ENCODE peak calls at places on chromosomes 7 and 10, in eight cellular contexts. L is NCI-H1417 treated with DMSO at 0.1 percent for 48 hours, N is epithelial cell of esophagus, Z is psoas muscle, R is T-helper 2 cell, A is NCI-H1105, P is AG04449, V is pons. D is an unnamed sample.
A peak's percentile ranks its signal among the peaks of the same experiment; 100 is the strongest.

GRCh38 chr7:40879941-40880558 is 745.2 kb downstream of the SUGCT start:
- DNase-seq in L (no peak), N (no peak), Z (no peak), R (no peak), A (no peak), P (no peak), V (no peak), D (no peak)

GRCh38 chr7:30667172-30667571 is 15.1 kb downstream of the CRHR2 start:
- DNase-seq in L (no peak), N (no peak), Z (no peak), R (no peak), A (no peak), P (no peak), V (no peak), D (no peak)

GRCh38 chr7:31122649-31123058 is 70.5 kb downstream of the ADCYAP1R1 start:
- DNase-seq in L (peak; percentile 17), N (peak; percentile 81), Z (peak; percentile 66), R (peak; percentile 33), A (peak; percentile 67), P (peak; percentile 60), V (peak; percentile 81), D (peak; percentile 48)

GRCh38 chr7:156827587-156828203 is 65.3 kb downstream of the LMBR1 start:
- DNase-seq in L (no peak), N (peak; percentile 27), Z (no peak), R (peak; percentile 42), A (no peak), P (peak; percentile 7), V (peak; percentile 7), D (no peak)

GRCh38 chr7:22582860-22583640 is 83.1 kb upstream of the STEAP1B start:
- DNase-seq in L (no peak), N (peak; percentile 88), Z (no peak), R (no peak), A (no peak), P (peak; percentile 84), V (no peak), D (no peak)

GRCh38 chr10:124655191-124656112 is 88.7 kb downstream of the FAM53B start:
- DNase-seq in L (no peak), N (no peak), Z (no peak), R (no peak), A (no peak), P (no peak), V (no peak), D (no peak)

GRCh38 chr10:50398383-50398782 is 147.1 kb upstream of the ASAH2 start:
- DNase-seq in L (no peak), N (peak; percentile 50), Z (no peak), R (no peak), A (no peak), P (no peak), V (no peak), D (no peak)

GRCh38 chr10:121112618-121113384 is 261.6 kb downstream of the WDR11 start:
- DNase-seq in L (no peak), N (peak; percentile 13), Z (no peak), R (no peak), A (no peak), P (no peak), V (no peak), D (no peak)

GRCh38 chr7:143499246-143499645 is 21.6 kb downstream of the TAS2R41 start:
- DNase-seq in L (no peak), N (no peak), Z (no peak), R (no peak), A (no peak), P (no peak), V (no peak), D (no peak)

GRCh38 chr7:17991866-17992648 is 35.6 kb downstream of the PRPS1L1 start:
- DNase-seq in L (no peak), N (no peak), Z (no peak), R (peak; percentile 17), A (no peak), P (no peak), V (no peak), D (no peak)

GRCh38 chr10:69979177-69979576 is 73.5 kb upstream of the MACROH2A2 start:
- DNase-seq in L (no peak), N (no peak), Z (no peak), R (no peak), A (no peak), P (no peak), V (no peak), D (no peak)

GRCh38 chr10:32379314-32379949 is 32.5 kb upstream of the EPC1 start:
- DNase-seq in L (peak; percentile 58), N (peak; percentile 81), Z (no peak), R (peak; percentile 84), A (peak; percentile 49), P (no peak), V (peak; percentile 53), D (no peak)

GRCh38 chr7:133436014-133436428 is 183.1 kb downstream of the EXOC4 start:
- DNase-seq in L (no peak), N (peak; percentile 79), Z (no peak), R (no peak), A (no peak), P (peak; percentile 78), V (no peak), D (no peak)

GRCh38 chr10:88238515-88238914 is 344.6 kb downstream of the RNLS start:
- DNase-seq in L (no peak), N (no peak), Z (no peak), R (no peak), A (no peak), P (no peak), V (no peak), D (no peak)

GRCh38 chr7:157189405-157189804 is 50.7 kb downstream of the UBE3C start:
- DNase-seq in L (no peak), N (no peak), Z (no peak), R (no peak), A (no peak), P (no peak), V (no peak), D (no peak)

GRCh38 chr7:101386558-101387199 is 24.0 kb downstream of the COL26A1 start:
- DNase-seq in L (no peak), N (no peak), Z (peak; percentile 65), R (no peak), A (peak; percentile 21), P (no peak), V (no peak), D (no peak)

GRCh38 chr7:73852500-73852899 is 8.5 kb upstream of the TMEM270 start:
- DNase-seq in L (no peak), N (no peak), Z (no peak), R (no peak), A (no peak), P (no peak), V (no peak), D (no peak)

GRCh38 chr10:47156873-47157272 is 143.1 kb upstream of the GDF10 start:
- DNase-seq in L (no peak), N (no peak), Z (no peak), R (no peak), A (no peak), P (no peak), V (no peak), D (no peak)

GRCh38 chr7:122068999-122069398 is 75.0 kb downstream of the AASS start:
- DNase-seq in L (no peak), N (no peak), Z (no peak), R (no peak), A (no peak), P (no peak), V (no peak), D (no peak)

GRCh38 chr7:94001396-94001795 is 2.8 kb downstream of the BET1 start:
- DNase-seq in L (no peak), N (no peak), Z (no peak), R (no peak), A (no peak), P (no peak), V (no peak), D (no peak)

GRCh38 chr7:99380032-99380822 is 5.7 kb downstream of the ARPC1B start:
- DNase-seq in L (no peak), N (peak; percentile 50), Z (no peak), R (peak; percentile 68), A (no peak), P (no peak), V (peak; percentile 83), D (no peak)

GRCh38 chr7:90446137-90446899 is 23.1 kb upstream of the PTTG1IP2 start:
- DNase-seq in L (no peak), N (no peak), Z (no peak), R (no peak), A (no peak), P (no peak), V (no peak), D (no peak)

GRCh38 chr7:149625947-149626392 is 128.4 kb upstream of the ZNF746 start:
- DNase-seq in L (no peak), N (no peak), Z (no peak), R (no peak), A (no peak), P (no peak), V (no peak), D (no peak)

GRCh38 chr10:30784896-30785605 is 155.5 kb upstream of the LYZL2 start:
- DNase-seq in L (no peak), N (peak; percentile 48), Z (peak; percentile 92), R (peak; percentile 64), A (peak; percentile 51), P (no peak), V (peak; percentile 87), D (peak; percentile 84)

GRCh38 chr10:109912335-109913282 is 10.7 kb downstream of the XPNPEP1 start:
- DNase-seq in L (no peak), N (peak; percentile 91), Z (no peak), R (peak; percentile 32), A (no peak), P (no peak), V (no peak), D (no peak)

GRCh38 chr7:128033246-128033645 is 2.0 kb upstream of the LRRC4 start:
- DNase-seq in L (no peak), N (no peak), Z (no peak), R (no peak), A (no peak), P (no peak), V (no peak), D (no peak)

GRCh38 chr7:115984105-115984504 is 46.5 kb downstream of the TFEC start:
- DNase-seq in L (no peak), N (peak; percentile 14), Z (no peak), R (no peak), A (no peak), P (no peak), V (no peak), D (no peak)

GRCh38 chr10:124447741-124448466 is 1.9 kb downstream of the NKX1-2 start:
- DNase-seq in L (no peak), N (peak; percentile 54), Z (no peak), R (no peak), A (peak; percentile 4), P (no peak), V (no peak), D (no peak)

GRCh38 chr10:11813855-11814557 is 9.2 kb upstream of the PROSER2 start:
- DNase-seq in L (no peak), N (peak; percentile 63), Z (no peak), R (no peak), A (no peak), P (no peak), V (no peak), D (no peak)

GRCh38 chr10:8393531-8393930 is 339.0 kb downstream of the GATA3 start:
- DNase-seq in L (no peak), N (peak; percentile 41), Z (no peak), R (no peak), A (no peak), P (no peak), V (no peak), D (no peak)

GRCh38 chr7:27156901-27157716 is 634 bp upstream of the HOXA7 start:
- DNase-seq in L (no peak), N (no peak), Z (peak; percentile 56), R (no peak), A (no peak), P (no peak), V (no peak), D (no peak)

GRCh38 chr10:124414077-124414476 is 4.6 kb downstream of the OAT start:
- DNase-seq in L (no peak), N (peak; percentile 53), Z (no peak), R (no peak), A (no peak), P (no peak), V (peak; percentile 51), D (no peak)

GRCh38 chr7:89623018-89623672 is 531.1 kb upstream of the STEAP1 start:
- DNase-seq in L (peak; percentile 6), N (peak; percentile 53), Z (no peak), R (peak; percentile 40), A (peak; percentile 29), P (no peak), V (peak; percentile 61), D (no peak)

GRCh38 chr10:27742926-27743735 is 2.5 kb downstream of the MKX start:
- DNase-seq in L (no peak), N (peak; percentile 24), Z (peak; percentile 66), R (peak; percentile 48), A (no peak), P (no peak), V (no peak), D (peak; percentile 16)

D was measured in left ventricle myocardium inferior.